ENCODE peak calls at places on chromosomes 5 and 9, in four cellular contexts. D is NCI-H1092 treated with DMSO at 0.1 percent for 48 hours; N is glomerular endothelial cell; I is central memory CD8-positive, alpha-beta T cell. P is an unnamed sample.

GRCh38 chr5:78526049-78526525 is 122.5 kb downstream of the LHFPL2 start:
- DNase-seq in N (peak), I (no peak), D (no peak), P (peak)

GRCh38 chr9:9920425-9920824 is 692.4 kb downstream of the PTPRD start:
- DNase-seq in D (peak), I (no peak), N (no peak), P (no peak)

GRCh38 chr5:35803221-35803651 is 53.5 kb upstream of the IL7R start:
- DNase-seq in D (peak), N (peak), I (no peak), P (no peak)

GRCh38 chr5:31962928-31963327 is 211.2 kb downstream of the GOLPH3 start:
- DNase-seq in D (no peak), N (no peak), I (no peak), P (no peak)

GRCh38 chr5:63820557-63820956 is 141.7 kb downstream of the HTR1A start:
- DNase-seq in D (no peak), I (no peak), N (no peak), P (no peak)

GRCh38 chr5:179912386-179912785 is 4.7 kb upstream of the TBC1D9B start:
- DNase-seq in D (no peak), I (no peak), N (no peak), P (no peak)

GRCh38 chr5:178080618-178081410 is 32.5 kb upstream of the N4BP3 start:
- DNase-seq in D (no peak), N (no peak), I (no peak), P (no peak)

GRCh38 chr9:124271660-124272059 is 13.9 kb downstream of the NEK6 start:
- DNase-seq in D (no peak), N (no peak), I (no peak), P (no peak)

GRCh38 chr5:150559701-150560100 is 51.8 kb downstream of the NDST1 start:
- DNase-seq in D (no peak), N (no peak), I (no peak), P (no peak)

GRCh38 chr5:10734832-10735231 is 26.2 kb downstream of the DAP start:
- DNase-seq in N (no peak), D (no peak), I (no peak), P (no peak)

GRCh38 chr9:82512724-82513123 is 524.2 kb downstream of the SPATA31D1 start:
- DNase-seq in N (no peak), D (no peak), I (no peak), P (no peak)

GRCh38 chr9:5425006-5425628 is 12.6 kb downstream of the PLGRKT start:
- DNase-seq in D (peak), N (no peak), I (no peak), P (no peak)

GRCh38 chr9:128049788-128050187 is 17.3 kb downstream of the NAIF1 start:
- DNase-seq in N (no peak), D (no peak), I (no peak), P (no peak)

GRCh38 chr5:33362915-33363314 is 77.8 kb upstream of the TARS1 start:
- DNase-seq in N (peak), I (no peak), D (no peak), P (no peak)

GRCh38 chr5:54024466-54024865 is 285.9 kb downstream of the ARL15 start:
- DNase-seq in I (no peak), D (no peak), N (no peak), P (no peak)

GRCh38 chr5:72624641-72625236 is 117.5 kb upstream of the ZNF366 start:
- DNase-seq in D (no peak), N (peak), I (no peak), P (no peak)